ENCODE peak calls at places on chromosomes 12 and 14, in ten cellular contexts. P, F, N, Y, A, D, I, C, H and S are unnamed samples.

GRCh38 chr12:94220804-94221203 is 72.4 kb downstream of the PLXNC1 start:
- DNase-seq in P (no peak), F (no peak), N (no peak), Y (no peak), A (no peak), D (no peak), I (no peak), C (no peak), H (no peak), S (no peak)

GRCh38 chr14:39251547-39251946 is 17.8 kb downstream of the MIA2 start:
- DNase-seq in P (no peak), F (no peak), N (no peak), Y (no peak), A (no peak), D (no peak), I (no peak), C (no peak), H (no peak), S (no peak)

GRCh38 chr14:24321212-24321975 is 10.1 kb downstream of the LTB4R start:
- DNase-seq in P (no peak), F (no peak), N (no peak), Y (no peak), A (no peak), D (no peak), I (no peak), C (no peak), H (peak), S (no peak)

GRCh38 chr12:124321040-124321481 is 26.2 kb downstream of the RFLNA start:
- DNase-seq in P (peak), F (peak), N (no peak), Y (no peak), A (peak), D (no peak), I (peak), C (peak), H (peak), S (peak)

GRCh38 chr12:49055978-49056754 is 4.4 kb downstream of the KMT2D start:
- DNase-seq in P (peak), F (peak), N (no peak), Y (peak), A (peak), D (peak), I (peak), C (peak), H (peak), S (peak)

GRCh38 chr12:103495783-103496456 is at the start of gene C12orf42:
- DNase-seq in P (peak), F (peak), N (no peak), Y (peak), A (peak), D (no peak), I (no peak), C (peak), H (peak), S (no peak)

GRCh38 chr14:69039287-69039628 is 60.2 kb upstream of the ACTN1 start:
- DNase-seq in P (no peak), F (no peak), N (no peak), Y (no peak), A (no peak), D (no peak), I (no peak), C (no peak), H (no peak), S (no peak)

GRCh38 chr12:15770021-15770420 is 19.2 kb downstream of the EPS8 start:
- DNase-seq in P (no peak), F (no peak), N (no peak), Y (no peak), A (no peak), D (no peak), I (no peak), C (no peak), H (no peak), S (no peak)

GRCh38 chr12:11730299-11731041 is 81.0 kb downstream of the ETV6 start:
- DNase-seq in P (no peak), F (peak), N (no peak), Y (peak), A (no peak), D (no peak), I (no peak), C (no peak), H (peak), S (peak)

GRCh38 chr14:71183856-71184255 is 276.6 kb downstream of the PCNX1 start:
- DNase-seq in P (no peak), F (no peak), N (no peak), Y (no peak), A (no peak), D (no peak), I (no peak), C (no peak), H (no peak), S (no peak)

GRCh38 chr12:25051583-25052190 is 102.8 kb upstream of the BCAT1 start:
- DNase-seq in P (peak), F (peak), N (no peak), Y (peak), A (peak), D (peak), I (no peak), C (peak), H (peak), S (no peak)

GRCh38 chr12:27970981-27971489 is 1.5 kb downstream of the PTHLH start:
- DNase-seq in P (no peak), F (no peak), N (no peak), Y (no peak), A (no peak), D (no peak), I (no peak), C (no peak), H (no peak), S (no peak)

GRCh38 chr14:92632546-92633273 is 115.7 kb downstream of the LGMN start:
- DNase-seq in P (no peak), F (no peak), N (no peak), Y (no peak), A (no peak), D (no peak), I (no peak), C (no peak), H (no peak), S (no peak)

GRCh38 chr12:22729898-22730443 is 105.0 kb downstream of the ETNK1 start:
- DNase-seq in P (no peak), F (no peak), N (no peak), Y (no peak), A (no peak), D (no peak), I (no peak), C (peak), H (no peak), S (no peak)

GRCh38 chr14:106380740-106381139 is 854.4 kb downstream of the TMEM121 start:
- DNase-seq in P (no peak), F (no peak), N (no peak), Y (no peak), A (no peak), D (no peak), I (no peak), C (no peak), H (no peak), S (no peak)

GRCh38 chr12:106918746-106919145 is 37.0 kb upstream of the TMEM263 start:
- DNase-seq in P (no peak), F (no peak), N (no peak), Y (no peak), A (no peak), D (no peak), I (no peak), C (peak), H (no peak), S (no peak)

GRCh38 chr12:39692258-39692853 is 72.8 kb upstream of the ABCD2 start:
- DNase-seq in P (no peak), F (no peak), N (no peak), Y (no peak), A (no peak), D (peak), I (no peak), C (peak), H (no peak), S (no peak)

GRCh38 chr12:50353869-50354593 is 42.4 kb downstream of the FAM186A start:
- DNase-seq in P (no peak), F (no peak), N (no peak), Y (no peak), A (no peak), D (no peak), I (no peak), C (no peak), H (no peak), S (no peak)

GRCh38 chr14:20682435-20683124 is 1.8 kb upstream of the RNASE4 start:
- DNase-seq in P (peak), F (peak), N (peak), Y (peak), A (peak), D (peak), I (peak), C (peak), H (peak), S (peak)

GRCh38 chr12:112998997-112999767 is 20.9 kb downstream of the OAS2 start:
- DNase-seq in P (no peak), F (peak), N (no peak), Y (no peak), A (no peak), D (no peak), I (no peak), C (no peak), H (peak), S (no peak)

GRCh38 chr14:51845811-51846210 is 14.6 kb upstream of the GNG2 start:
- DNase-seq in P (no peak), F (no peak), N (no peak), Y (no peak), A (no peak), D (no peak), I (no peak), C (no peak), H (no peak), S (no peak)

GRCh38 chr12:124457287-124458219 is 109.9 kb downstream of the NCOR2 start:
- DNase-seq in P (peak), F (peak), N (peak), Y (peak), A (peak), D (peak), I (peak), C (peak), H (peak), S (peak)

GRCh38 chr12:26846419-26846818 is 13.4 kb upstream of the ITPR2 start:
- DNase-seq in P (no peak), F (no peak), N (no peak), Y (no peak), A (no peak), D (no peak), I (no peak), C (no peak), H (no peak), S (no peak)

GRCh38 chr12:49231881-49232650 is 32.8 kb upstream of the TUBA1C start:
- DNase-seq in P (no peak), F (no peak), N (no peak), Y (no peak), A (no peak), D (no peak), I (no peak), C (no peak), H (no peak), S (no peak)

GRCh38 chr12:82687020-82687951 is 580 bp downstream of the TMTC2 start:
- DNase-seq in P (peak), F (peak), N (peak), Y (peak), A (peak), D (no peak), I (peak), C (peak), H (peak), S (peak)

GRCh38 chr12:89038831-89039509 is 313.3 kb downstream of the DUSP6 start:
- DNase-seq in P (peak), F (no peak), N (no peak), Y (no peak), A (peak), D (no peak), I (no peak), C (no peak), H (no peak), S (no peak)

GRCh38 chr12:51028126-51028810 is 2.1 kb upstream of the SLC11A2 start:
- DNase-seq in P (no peak), F (peak), N (no peak), Y (no peak), A (peak), D (no peak), I (no peak), C (peak), H (peak), S (no peak)

GRCh38 chr12:53612978-53613377 is 13.2 kb downstream of the ATF7 start:
- DNase-seq in P (no peak), F (no peak), N (no peak), Y (no peak), A (no peak), D (no peak), I (no peak), C (no peak), H (no peak), S (no peak)

GRCh38 chr14:55697358-55697985 is 117.5 kb downstream of the KTN1 start:
- DNase-seq in P (no peak), F (peak), N (no peak), Y (no peak), A (no peak), D (no peak), I (no peak), C (no peak), H (peak), S (no peak)